ENCODE peak calls at places on chromosomes 2 and 18, in nine cellular contexts. J is body of pancreas; L is NAMALWA; D is effector CD4-positive, alpha-beta T cell; S is EL; K is stimulated activated CD8-positive, alpha-beta memory T cell treated with anti-CD3 and anti-CD28 coated beads, Interleukin-7, amount 100 ng/mL, for 48 hours; U is activated gamma-delta T cell treated with Interleukin-2 at 50 U/mL for 16 hours; Q is iPS-NIHi11; Y is coronary artery. Z is an unnamed sample.

GRCh38 chr2:207239222-207239674 is 73.5 kb upstream of the KLF7 start:
- DNase-seq in J (peak), L (no peak), D (no peak), S (peak), K (no peak), U (no peak), Q (no peak), Y (peak), Z (no peak)

GRCh38 chr2:144998435-144998834 is 478.5 kb upstream of the ZEB2 start:
- DNase-seq in J (no peak), L (no peak), D (no peak), S (no peak), K (no peak), U (no peak), Q (no peak), Y (no peak), Z (no peak)

GRCh38 chr2:106996136-106996769 is 110.3 kb upstream of the ST6GAL2 start:
- DNase-seq in J (no peak), L (no peak), D (no peak), S (no peak), K (no peak), U (no peak), Q (no peak), Y (no peak), Z (no peak)

GRCh38 chr2:241235859-241236593 is 47.5 kb downstream of the ANO7 start:
- DNase-seq in J (no peak), L (no peak), D (no peak), S (no peak), K (no peak), U (no peak), Q (no peak), Y (no peak), Z (no peak)

GRCh38 chr2:133733856-133734255 is 165.6 kb upstream of the NCKAP5 start:
- DNase-seq in J (no peak), L (no peak), D (no peak), S (peak), K (no peak), U (no peak), Q (no peak), Y (no peak), Z (no peak)

GRCh38 chr2:172098650-172099471 is 3.8 kb downstream of the DLX2 start:
- DNase-seq in J (peak), L (no peak), D (no peak), S (peak), K (no peak), U (no peak), Q (peak), Y (peak), Z (peak)

GRCh38 chr18:3525870-3526420 is 76.0 kb downstream of the TGIF1 start:
- DNase-seq in J (no peak), L (no peak), D (no peak), S (no peak), K (no peak), U (peak), Q (peak), Y (no peak), Z (peak)

GRCh38 chr2:240583774-240584173 is 2.8 kb upstream of the CAPN10 start:
- DNase-seq in J (no peak), L (no peak), D (no peak), S (no peak), K (no peak), U (no peak), Q (no peak), Y (no peak), Z (no peak)

GRCh38 chr2:218644721-218645120 is 14.7 kb downstream of the ZNF142 start:
- DNase-seq in J (peak), L (no peak), D (no peak), S (no peak), K (no peak), U (no peak), Q (no peak), Y (no peak), Z (no peak)

GRCh38 chr2:111207892-111208291 is 87.2 kb downstream of the BCL2L11 start:
- DNase-seq in J (no peak), L (no peak), D (no peak), S (no peak), K (no peak), U (no peak), Q (no peak), Y (no peak), Z (no peak)

Z was measured in endodermal cell.